ENCODE peak calls at places on chromosome 14, in seven cellular contexts. F is mammary epithelial cell, B is K562, S is stomach, H is astrocyte, W is GM23338, D is upper lobe of left lung. M is an unnamed sample.
A peak's percentile ranks its signal among the peaks of the same experiment; 100 is the strongest.

GRCh38 chr14:91252901-91253794 is 8.6 kb upstream of the GPR68 start:
- DNase-seq in W (peak; percentile 88), D (peak; percentile 58), F (no peak), H (no peak), B (peak; percentile 73), S (peak; percentile 54), M (no peak)

GRCh38 chr14:64628940-64629403 is 75.3 kb upstream of the PLEKHG3 start:
- DNase-seq in W (no peak), S (no peak), F (peak; percentile 88), B (no peak), D (no peak), H (peak; percentile 93), M (peak; percentile 83)

GRCh38 chr14:97077253-97077653 is 280.1 kb downstream of the VRK1 start:
- DNase-seq in B (peak; percentile 58), H (peak; percentile 93), F (peak; percentile 19), W (no peak), S (peak; percentile 29), D (peak; percentile 51), M (peak; percentile 14)

GRCh38 chr14:89085154-89086059 is 261.0 kb downstream of the TTC8 start:
- DNase-seq in D (no peak), W (no peak), F (no peak), S (no peak), B (no peak), H (no peak), M (no peak)

GRCh38 chr14:92683041-92683440 is 65.4 kb downstream of the LGMN start:
- DNase-seq in B (no peak), F (no peak), S (no peak), W (no peak), D (no peak), H (no peak), M (no peak)

GRCh38 chr14:81625343-81625742 is 91.7 kb upstream of the SEL1L start:
- DNase-seq in S (no peak), W (peak; percentile 67), D (no peak), F (peak; percentile 4), H (no peak), B (no peak), M (no peak)

GRCh38 chr14:40252817-40253447 is 820.7 kb upstream of the FBXO33 start:
- DNase-seq in W (peak; percentile 64), D (no peak), S (no peak), B (no peak), H (no peak), F (no peak), M (no peak)

GRCh38 chr14:51593397-51593796 is 58.3 kb upstream of the FRMD6 start:
- DNase-seq in B (no peak), F (no peak), S (no peak), W (no peak), H (no peak), D (no peak), M (no peak)

GRCh38 chr14:59254911-59255545 is 66.6 kb downstream of the DAAM1 start:
- DNase-seq in S (no peak), H (peak; percentile 71), B (no peak), D (peak; percentile 52), F (no peak), W (no peak), M (no peak)

GRCh38 chr14:97177016-97177415 is 379.8 kb downstream of the VRK1 start:
- DNase-seq in B (no peak), D (no peak), S (no peak), W (peak; percentile 64), F (peak; percentile 9), H (no peak), M (peak; percentile 49)

GRCh38 chr14:72946491-72946890 is 20.2 kb downstream of the DCAF4 start:
- DNase-seq in B (no peak), H (peak; percentile 56), F (no peak), S (no peak), D (no peak), W (no peak), M (no peak)

GRCh38 chr14:100096656-100097055 is 31.4 kb downstream of the EVL start:
- DNase-seq in D (no peak), B (no peak), H (peak; percentile 37), F (peak; percentile 80), W (no peak), S (no peak), M (peak; percentile 75)

DNA sequence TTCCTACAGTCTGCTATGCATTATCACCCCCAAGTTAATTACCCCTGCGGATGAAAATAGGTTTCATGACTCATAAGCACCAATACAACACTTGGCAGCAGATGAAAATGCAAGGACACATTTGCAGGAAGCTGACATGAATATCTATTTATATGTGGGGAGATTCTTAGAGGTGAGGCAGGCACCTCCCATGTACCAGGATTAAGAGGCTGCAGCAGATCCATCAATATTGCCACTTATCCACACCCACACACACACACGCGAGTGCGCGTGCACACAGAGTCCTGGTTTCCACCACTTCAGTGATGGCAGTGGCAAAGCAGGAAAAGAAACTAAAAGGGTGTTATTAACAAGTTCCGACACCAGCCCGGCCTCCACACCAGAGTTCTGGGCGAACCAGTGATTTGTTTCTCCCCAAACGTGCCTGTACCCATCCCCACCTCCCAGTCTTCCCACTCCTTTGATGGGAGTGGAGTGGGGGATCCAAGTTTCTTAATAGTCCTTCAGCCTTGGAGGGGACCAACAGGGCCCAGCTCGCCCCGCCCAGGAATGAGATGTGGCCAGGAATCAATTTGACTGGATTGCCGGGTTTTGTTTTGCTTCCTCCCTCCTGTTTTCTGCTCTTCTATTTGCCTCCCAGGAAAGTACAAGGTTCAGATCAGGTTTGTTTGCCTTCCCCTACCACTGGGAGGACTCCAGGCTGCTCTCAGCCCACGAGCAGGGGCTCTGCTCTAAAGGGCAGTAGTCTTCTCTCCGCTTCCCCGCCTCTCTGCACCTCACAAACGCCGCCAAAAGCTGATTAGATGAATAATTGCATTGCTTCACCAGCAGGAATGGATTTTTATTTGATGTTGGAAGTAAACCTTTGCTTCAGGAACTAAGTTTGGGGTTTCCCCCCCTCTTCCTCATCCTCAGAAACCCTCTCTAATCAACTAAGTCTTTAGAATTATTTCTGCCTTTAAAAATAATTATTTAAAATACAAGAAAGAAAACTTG is 5.2 kb downstream of the IRF2BPL start:
- DNase-seq in W (peak; percentile 71), F (peak; percentile 53), S (peak; percentile 76), H (peak; percentile 64), D (peak; percentile 57), B (no peak), M (no peak)
- TF ChIP-seq CTCF in W (peak; percentile 4), F (peak; percentile 23), S (no peak), H (no peak), D (no peak), B (no peak), M (peak; percentile 42)

GRCh38 chr14:102530828-102531478 is 21.4 kb upstream of the ANKRD9 start:
- DNase-seq in D (no peak), S (no peak), F (no peak), H (no peak), W (no peak), B (peak; percentile 51), M (no peak)

GRCh38 chr14:102527255-102528232 is 18.0 kb upstream of the ANKRD9 start:
- DNase-seq in H (no peak), F (peak; percentile 94), B (no peak), W (no peak), S (peak; percentile 52), D (peak; percentile 44), M (peak; percentile 85)

GRCh38 chr14:102525213-102526143 is 15.9 kb upstream of the ANKRD9 start:
- DNase-seq in B (no peak), H (peak; percentile 59), S (no peak), W (no peak), D (peak; percentile 53), F (peak; percentile 71), M (no peak)

GRCh38 chr14:102532204-102532658 is 22.7 kb upstream of the ANKRD9 start:
- DNase-seq in W (no peak), H (no peak), D (no peak), S (no peak), F (peak; percentile 83), B (no peak), M (peak; percentile 78)

DNA sequence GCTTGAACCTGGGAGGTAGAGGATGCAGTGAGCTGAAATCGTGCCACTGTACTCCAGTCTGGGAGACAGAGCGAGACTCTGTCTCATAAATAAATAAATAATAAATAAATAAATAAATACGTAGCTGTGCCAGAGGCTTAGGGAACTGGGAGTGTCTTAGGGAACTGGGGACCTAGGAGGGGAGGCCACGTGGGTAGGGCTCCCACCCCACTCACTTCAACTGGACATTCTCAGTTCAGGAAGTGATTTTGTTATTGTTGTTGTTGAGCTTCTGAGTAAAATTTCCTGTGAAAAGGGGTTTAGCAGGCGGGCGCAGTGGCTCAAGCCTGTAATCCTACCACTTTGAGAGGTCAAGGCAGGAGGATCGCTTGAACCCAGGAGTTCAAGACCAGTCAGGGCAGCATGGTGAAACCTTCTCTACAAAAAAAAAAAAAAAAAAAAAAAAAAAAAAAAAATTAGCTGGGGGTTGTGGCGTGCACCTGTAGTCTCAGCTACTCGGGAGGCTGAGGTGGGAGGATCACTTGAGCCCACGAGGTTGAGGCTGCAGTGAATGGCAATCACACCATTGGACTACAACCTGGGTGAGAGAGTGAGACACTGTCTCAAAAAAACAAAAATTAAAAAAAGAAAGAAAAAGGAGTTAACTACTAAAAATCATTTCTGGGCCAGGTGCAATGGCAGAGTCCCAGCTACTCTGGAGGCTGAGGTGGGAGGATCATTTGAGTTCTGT is 19.0 kb upstream of the ANKRD9 start:
- DNase-seq in H (no peak), W (no peak), F (no peak), B (no peak), D (peak; percentile 42), S (no peak), M (no peak)
- H3K4me1 ChIP-seq in H (peaks cover 13% of the 10 kb centered on the region), W (peaks cover 17% of the 10 kb centered on the region), F (peaks cover 37% of the 10 kb centered on the region), B (peaks cover 39% of the 10 kb centered on the region), D (peaks cover 36% of the 10 kb centered on the region), S (peaks cover 43% of the 10 kb centered on the region), M (peaks cover 15% of the 10 kb centered on the region)

GRCh38 chr14:95370076-95370475 is 50.4 kb upstream of the CLMN start:
- DNase-seq in B (no peak), W (no peak), S (no peak), H (no peak), F (no peak), D (no peak), M (no peak)
- H3K27ac ChIP-seq in B (no peak overlapping the region), W (no peak overlapping the region), S (no peak overlapping the region), H (no peak overlapping the region), F (no peak overlapping the region), D (no peak overlapping the region), M (no peak overlapping the region)

GRCh38 chr14:94540031-94540794 is 21.0 kb upstream of the SERPINA4 start:
- DNase-seq in D (no peak), B (no peak), H (no peak), S (no peak), F (no peak), W (no peak), M (no peak)

GRCh38 chr14:94539181-94539580 is 22.1 kb upstream of the SERPINA4 start:
- DNase-seq in H (no peak), B (no peak), W (no peak), S (no peak), D (no peak), F (no peak), M (no peak)

GRCh38 chr14:94538070-94538740 is 23.0 kb upstream of the SERPINA4 start:
- DNase-seq in D (no peak), W (no peak), F (no peak), B (no peak), S (no peak), H (no peak), M (no peak)

GRCh38 chr14:94532462-94532861 is 23.2 kb upstream of the SERPINA12 start:
- DNase-seq in H (peak; percentile 37), S (no peak), F (peak; percentile 50), D (no peak), B (no peak), W (no peak), M (no peak)

DNA sequence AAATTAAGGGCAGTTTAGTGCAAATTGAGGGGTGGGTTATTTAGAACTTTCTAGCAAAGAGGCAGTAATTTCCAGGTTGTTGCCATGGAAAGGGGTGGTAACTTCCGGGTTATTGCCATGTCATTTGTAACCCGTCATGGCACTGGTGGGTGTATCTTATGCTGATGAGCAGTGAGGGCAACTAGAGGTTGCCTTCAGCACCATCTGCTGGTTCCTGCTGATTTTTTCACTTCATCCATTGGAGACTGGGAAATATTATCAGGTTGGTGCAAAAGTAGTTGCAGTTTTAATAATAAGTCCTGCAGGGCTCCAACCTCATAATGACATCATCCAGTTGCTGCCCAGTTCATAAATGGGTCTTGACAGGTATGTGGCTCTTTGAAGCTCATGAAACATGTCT is 24.4 kb upstream of the SERPINA4 start:
- DNase-seq in F (peak; percentile 40), B (no peak), D (no peak), W (peak; percentile 47), H (no peak), S (no peak), M (no peak)
- TF ChIP-seq CTCF in F (peak; percentile 27), B (no peak), D (no peak), W (peak; percentile 55), H (no peak), S (no peak), M (peak; percentile 49)